ENCODE peak calls at places on chromosomes 16 and 17, in eight cellular contexts. I is T-helper 2 cell, U is SK-N-DZ, E is Calu3, M is H7, R is EL, N is substantia nigra, L is SJCRH30. F is an unnamed sample.

GRCh38 chr17:48990882-48991357 is 6.3 kb upstream of the IGF2BP1 start:
- DNase-seq in I (no peak), U (no peak), E (no peak), M (peak; percentile 72), R (no peak), N (no peak), L (no peak), F (no peak)

GRCh38 chr16:75433732-75434413 is 570 bp upstream of the CFDP1 start:
- DNase-seq in I (peak; percentile 94), U (peak; percentile 89), E (peak; percentile 77), M (peak; percentile 80), R (peak; percentile 91), N (no peak), L (peak; percentile 54), F (no peak)

GRCh38 chr17:17693253-17693954 is 12.1 kb downstream of the RAI1 start:
- DNase-seq in I (no peak), U (peak; percentile 67), E (peak; percentile 64), M (peak; percentile 85), R (no peak), N (peak; percentile 75), L (peak; percentile 94), F (peak; percentile 26)

GRCh38 chr17:17416400-17417360 is 60.1 kb upstream of the MED9 start:
- DNase-seq in I (peak; percentile 62), U (no peak), E (peak; percentile 4), M (no peak), R (peak; percentile 59), N (no peak), L (no peak), F (no peak)

GRCh38 chr17:70208080-70208794 is 38.9 kb downstream of the KCNJ2 start:
- DNase-seq in I (no peak), U (no peak), E (no peak), M (no peak), R (no peak), N (no peak), L (no peak), F (no peak)

GRCh38 chr17:19534562-19535149 is 1.0 kb downstream of the SLC47A1 start:
- DNase-seq in I (peak; percentile 86), U (no peak), E (no peak), M (no peak), R (no peak), N (no peak), L (no peak), F (no peak)

GRCh38 chr17:33463887-33464286 is 170.8 kb upstream of the ASIC2 start:
- DNase-seq in I (no peak), U (no peak), E (no peak), M (no peak), R (peak; percentile 21), N (no peak), L (peak; percentile 30), F (no peak)

GRCh38 chr17:2215616-2216364 is 87.8 kb downstream of the SMG6 start:
- DNase-seq in I (peak; percentile 90), U (peak; percentile 68), E (no peak), M (peak; percentile 75), R (peak; percentile 84), N (peak; percentile 44), L (peak; percentile 53), F (no peak)

GRCh38 chr16:53829186-53829747 is 125.3 kb downstream of the FTO start:
- DNase-seq in I (no peak), U (no peak), E (no peak), M (no peak), R (peak; percentile 61), N (no peak), L (no peak), F (no peak)

GRCh38 chr17:80426671-80427326 is 11.8 kb downstream of the ENDOV start:
- DNase-seq in I (peak; percentile 81), U (peak; percentile 79), E (peak; percentile 86), M (peak; percentile 99), R (peak; percentile 60), N (no peak), L (peak; percentile 88), F (peak; percentile 39)

GRCh38 chr16:25033852-25034251 is 18.7 kb upstream of the ARHGAP17 start:
- DNase-seq in I (no peak), U (no peak), E (no peak), M (no peak), R (peak; percentile 82), N (no peak), L (no peak), F (no peak)

GRCh38 chr16:81633147-81633619 is 145.9 kb upstream of the PLCG2 start:
- DNase-seq in I (no peak), U (no peak), E (peak; percentile 76), M (peak; percentile 79), R (no peak), N (no peak), L (no peak), F (no peak)

GRCh38 chr17:65230040-65230439 is 92.9 kb downstream of the RGS9 start:
- DNase-seq in I (peak; percentile 65), U (peak; percentile 44), E (no peak), M (no peak), R (no peak), N (no peak), L (no peak), F (no peak)

GRCh38 chr17:28738680-28739384 is 5.0 kb upstream of the TRAF4 start:
- DNase-seq in I (no peak), U (no peak), E (no peak), M (no peak), R (no peak), N (no peak), L (no peak), F (no peak)

GRCh38 chr16:86306811-86307517 is 203.4 kb upstream of the FOXF1 start:
- DNase-seq in I (no peak), U (no peak), E (no peak), M (no peak), R (peak; percentile 57), N (no peak), L (no peak), F (no peak)

GRCh38 chr17:10337976-10338375 is 34.8 kb downstream of the MYH13 start:
- DNase-seq in I (no peak), U (no peak), E (no peak), M (no peak), R (peak; percentile 65), N (no peak), L (no peak), F (no peak)

GRCh38 chr17:48003686-48004120 is 32.8 kb downstream of the CDK5RAP3 start:
- DNase-seq in I (no peak), U (peak; percentile 100), E (no peak), M (peak; percentile 63), R (no peak), N (no peak), L (no peak), F (peak; percentile 98)

GRCh38 chr17:67648032-67648761 is 69.5 kb upstream of the NOL11 start:
- DNase-seq in I (no peak), U (no peak), E (no peak), M (no peak), R (no peak), N (no peak), L (no peak), F (no peak)

GRCh38 chr16:17921357-17921978 is 415.1 kb downstream of the NPIPA8 start:
- DNase-seq in I (peak; percentile 57), U (peak; percentile 10), E (peak; percentile 13), M (peak; percentile 38), R (peak; percentile 28), N (no peak), L (peak; percentile 31), F (no peak)

GRCh38 chr16:29972500-29972899 is 1.2 kb upstream of the TAOK2 start:
- DNase-seq in I (no peak), U (no peak), E (no peak), M (no peak), R (no peak), N (no peak), L (no peak), F (no peak)

GRCh38 chr17:17745476-17746455 is 64.5 kb downstream of the RAI1 start:
- DNase-seq in I (no peak), U (no peak), E (no peak), M (no peak), R (no peak), N (no peak), L (peak; percentile 90), F (no peak)

GRCh38 chr17:77110006-77110374 is 30.8 kb upstream of the SEC14L1 start:
- DNase-seq in I (peak; percentile 48), U (no peak), E (no peak), M (no peak), R (peak; percentile 55), N (no peak), L (no peak), F (no peak)

GRCh38 chr16:68447721-68448359 is 468 bp downstream of the SMPD3 start:
- DNase-seq in I (no peak), U (peak; percentile 60), E (no peak), M (peak; percentile 72), R (no peak), N (no peak), L (no peak), F (no peak)

GRCh38 chr16:35754391-35755369 is 2295.3 kb downstream of the TP53TG3F start:
- DNase-seq in I (no peak), U (no peak), E (no peak), M (no peak), R (no peak), N (no peak), L (no peak), F (no peak)

GRCh38 chr17:48393271-48393670 is 36.7 kb downstream of the SKAP1 start:
- DNase-seq in I (no peak), U (no peak), E (no peak), M (no peak), R (no peak), N (no peak), L (no peak), F (no peak)

GRCh38 chr16:78563905-78564304 is 464.5 kb downstream of the WWOX start:
- DNase-seq in I (no peak), U (no peak), E (no peak), M (no peak), R (no peak), N (no peak), L (no peak), F (peak; percentile 38)

GRCh38 chr16:67015317-67015731 is 13.6 kb upstream of the CBFB start:
- DNase-seq in I (no peak), U (no peak), E (peak; percentile 41), M (peak; percentile 32), R (no peak), N (no peak), L (no peak), F (no peak)

F was measured in NCI-H2227 treated with DMSO at 0.1 percent for 48 hours.